ENCODE peak calls at places on chromosomes 16 and 17, in eight cellular contexts. J is fibroblast of lung; T is activated naive CD4-positive, alpha-beta T cell treated with Interleukin-2 at 50 U/mL for 16 hours; N is endothelial cell; R is CD8-positive, alpha-beta memory T cell; C is A549; D is stimulated activated CD4-positive, alpha-beta T cell treated with anti-CD3 and anti-CD28 coated beads, TNF-alpha, amount 100 ng/mL, for 48 hours; Q is stimulated activated CD8-positive, alpha-beta memory T cell treated with anti-CD3 and anti-CD28 coated beads, Interleukin-4, amount 100 ng/mL, for 1 hour. U is an unnamed sample.

GRCh38 chr16:46932802-46933201 is 40.7 kb downstream of the DNAJA2 start:
- DNase-seq in C (no peak), J (no peak), R (no peak), Q (no peak), D (no peak), N (no peak), T (no peak), U (no peak)

GRCh38 chr16:22035094-22035675 is 27.3 kb downstream of the MOSMO start:
- DNase-seq in C (no peak), T (no peak), N (no peak), D (no peak), R (no peak), J (no peak), Q (no peak), U (no peak)

GRCh38 chr17:16456770-16457316 is 35.1 kb downstream of the LRRC75A start:
- DNase-seq in C (no peak), T (no peak), Q (no peak), D (no peak), R (no peak), J (no peak), N (no peak), U (no peak)

GRCh38 chr17:47875586-47875985 is 20.4 kb upstream of the SP2 start:
- DNase-seq in C (no peak), D (no peak), N (no peak), Q (no peak), T (no peak), R (no peak), J (no peak), U (no peak)

GRCh38 chr16:50025544-50025931 is 513 bp downstream of the CNEP1R1 start:
- DNase-seq in T (peak), J (no peak), C (peak), R (no peak), N (peak), Q (peak), D (no peak), U (peak)

GRCh38 chr17:59723607-59724006 is 16.2 kb downstream of the VMP1 start:
- DNase-seq in D (no peak), C (no peak), N (no peak), T (no peak), Q (no peak), R (no peak), J (no peak), U (no peak)

GRCh38 chr16:4411684-4412083 is 4.7 kb downstream of the CORO7 start:
- DNase-seq in Q (no peak), C (no peak), R (no peak), D (no peak), N (no peak), J (peak), T (no peak), U (no peak)

GRCh38 chr16:11310997-11311561 is 29.9 kb upstream of the PRM1 start:
- DNase-seq in T (no peak), Q (no peak), N (peak), R (peak), D (no peak), J (no peak), C (no peak), U (peak)

GRCh38 chr17:74337834-74338500 is 11.9 kb downstream of the KIF19 start:
- DNase-seq in J (no peak), Q (no peak), T (no peak), C (no peak), N (no peak), R (no peak), D (no peak), U (no peak)

GRCh38 chr17:37833237-37833859 is 88.5 kb upstream of the HNF1B start:
- DNase-seq in C (no peak), N (no peak), T (no peak), Q (no peak), J (no peak), R (no peak), D (peak), U (peak)

GRCh38 chr17:50035421-50035879 is 20.5 kb upstream of the ITGA3 start:
- DNase-seq in C (no peak), Q (no peak), J (no peak), N (no peak), T (no peak), R (no peak), D (no peak), U (peak)

GRCh38 chr16:73066927-73067670 is 19.2 kb upstream of the ZFHX3 start:
- DNase-seq in R (no peak), Q (no peak), D (no peak), T (no peak), C (no peak), J (peak), N (no peak), U (no peak)

GRCh38 chr16:84788968-84789371 is 30.8 kb upstream of the CRISPLD2 start:
- DNase-seq in T (no peak), C (no peak), N (no peak), Q (no peak), R (no peak), J (no peak), D (no peak), U (no peak)

GRCh38 chr17:45410144-45411091 is 22.3 kb downstream of the ARHGAP27 start:
- DNase-seq in T (peak), Q (peak), C (no peak), R (peak), J (no peak), N (peak), D (peak), U (peak)

U was measured in activated CD4-positive, alpha-beta memory T cell treated with anti-CD3 and anti-CD28 coated beads, Interleukin-2, amount 10 ng/mL, durations not matched to agents 7 days and 5 days.